ENCODE peak calls at places on chromosomes 7 and 10, in five cellular contexts. P is left ventricle myocardium superior; R is B cell; B is activated CD8-positive, alpha-beta memory T cell treated with anti-CD3 and anti-CD28 coated beads, Interleukin-2, amount 50 U/mL, for 48 hours; V is CD8-positive, alpha-beta memory T cell. K is an unnamed sample.

GRCh38 chr7:2523941-2524807 is 4.6 kb downstream of the LFNG start:
- DNase-seq in B (no peak), R (no peak), P (peak), V (no peak), K (peak)

GRCh38 chr10:5043716-5044115 is 40.1 kb upstream of the AKR1C2 start:
- DNase-seq in V (no peak), P (no peak), R (no peak), B (no peak), K (no peak)

GRCh38 chr7:13920053-13920697 is 69.3 kb downstream of the ETV1 start:
- DNase-seq in B (no peak), P (no peak), V (no peak), R (no peak), K (no peak)

GRCh38 chr10:110226555-110226925 is 19.1 kb downstream of the MXI1 start:
- DNase-seq in V (peak), R (peak), B (peak), P (peak), K (peak)

GRCh38 chr10:98055875-98056516 is 25.6 kb upstream of the CRTAC1 start:
- DNase-seq in B (peak), V (no peak), P (no peak), R (no peak), K (no peak)

GRCh38 chr7:102872460-102872859 is 40.3 kb upstream of the LRRC17 start:
- DNase-seq in R (no peak), B (no peak), V (no peak), P (no peak), K (no peak)

GRCh38 chr7:69166979-69167516 is 431.2 kb upstream of the AUTS2 start:
- DNase-seq in P (no peak), B (no peak), R (no peak), V (no peak), K (no peak)

GRCh38 chr10:69682955-69683474 is 53.0 kb downstream of the FAM241B start:
- DNase-seq in V (no peak), B (no peak), P (no peak), R (no peak), K (no peak)

GRCh38 chr7:120725376-120726039 is 132.4 kb downstream of the TSPAN12 start:
- DNase-seq in V (no peak), P (no peak), R (no peak), B (no peak), K (no peak)

GRCh38 chr7:82886324-82886723 is 276.4 kb downstream of the PCLO start:
- DNase-seq in V (no peak), P (no peak), B (no peak), R (no peak), K (no peak)

GRCh38 chr7:19353158-19353557 is 207.9 kb upstream of the FERD3L start:
- DNase-seq in V (no peak), R (no peak), B (no peak), P (no peak), K (no peak)

GRCh38 chr10:34922138-34922537 is 107.0 kb upstream of the PARD3 start:
- DNase-seq in B (no peak), R (no peak), V (no peak), P (no peak), K (no peak)

GRCh38 chr7:117810642-117811512 is 62.4 kb downstream of the CTTNBP2 start:
- DNase-seq in R (no peak), B (no peak), V (no peak), P (no peak), K (no peak)

GRCh38 chr10:68088030-68088396 is 12.9 kb upstream of the HERC4 start:
- DNase-seq in P (no peak), V (no peak), B (no peak), R (no peak), K (no peak)

GRCh38 chr7:7554021-7554432 is 12.7 kb upstream of the MIOS start:
- DNase-seq in B (no peak), R (no peak), P (no peak), V (no peak), K (peak)

GRCh38 chr10:60496181-60496580 is 106.5 kb upstream of the ANK3 start:
- DNase-seq in P (no peak), R (no peak), B (no peak), V (no peak), K (no peak)

GRCh38 chr10:60212195-60212594 is 177.5 kb downstream of the ANK3 start:
- DNase-seq in P (no peak), R (no peak), B (no peak), V (no peak), K (no peak)

GRCh38 chr10:116669080-116669479 is 48.3 kb downstream of the PNLIPRP2 start:
- DNase-seq in V (no peak), R (no peak), P (no peak), B (no peak), K (no peak)

GRCh38 chr10:36111676-36112075 is 469.6 kb upstream of the FZD8 start:
- DNase-seq in R (no peak), P (no peak), V (no peak), B (no peak), K (no peak)

GRCh38 chr7:47950714-47951113 is 2.4 kb upstream of the PKD1L1 start:
- DNase-seq in V (no peak), P (peak), B (no peak), R (no peak), K (no peak)

GRCh38 chr7:99109108-99110051 is 34.5 kb downstream of the SMURF1 start:
- DNase-seq in R (no peak), B (no peak), V (no peak), P (peak), K (peak)

GRCh38 chr10:94314913-94315545 is 47.7 kb downstream of the NOC3L start:
- DNase-seq in R (no peak), B (no peak), V (no peak), P (no peak), K (no peak)

GRCh38 chr7:143975617-143976016 is 21.0 kb downstream of the OR2F1 start:
- DNase-seq in R (no peak), V (no peak), P (no peak), B (no peak), K (no peak)

K was measured in psoas muscle.